ENCODE peak calls at places on chromosomes 13 and 19, in ten cellular contexts. N is Panc1, O is adrenal gland, H is Peyer's patch, X is cardiac muscle cell, K is mammary epithelial cell, Y is testis, R is gastrocnemius medialis, S is uterus, P is BE2C. C is an unnamed sample. For H3K4me1 and H3K27me3, the result is how much of the 10 kb centered on the place peaks cover.

GRCh38 chr19:35592226-35592625 is 6.3 kb downstream of the PMIS2 start:
- DNase-seq in N (peak), O (peak), H (no peak), X (peak), K (peak), Y (peak), R (no peak), S (no peak), P (no peak), C (no peak)

GRCh38 chr19:11626252-11626651 is 29.0 kb downstream of the ZNF627 start:
- DNase-seq in N (no peak), O (no peak), H (no peak), X (no peak), K (no peak), Y (peak), R (no peak), S (no peak), P (no peak), C (no peak)

GRCh38 chr13:40589285-40590109 is 76.9 kb downstream of the FOXO1 start:
- DNase-seq in N (no peak), O (peak), H (peak), X (peak), K (peak), Y (peak), R (peak), S (no peak), P (peak), C (peak)

GRCh38 chr13:112603641-112604220 is 15.8 kb upstream of the TUBGCP3 start:
- DNase-seq in N (no peak), O (no peak), H (no peak), X (no peak), K (no peak), Y (no peak), R (no peak), S (no peak), P (no peak), C (no peak)

GRCh38 chr13:44425041-44425814 is 51.6 kb downstream of the SERP2 start:
- DNase-seq in N (no peak), O (no peak), H (no peak), X (no peak), K (no peak), Y (no peak), R (no peak), S (no peak), P (no peak), C (no peak)

GRCh38 chr13:99275093-99275469 is 16.9 kb upstream of the GPR18 start:
- DNase-seq in N (no peak), O (no peak), H (peak), X (no peak), K (peak), Y (no peak), R (no peak), S (no peak), P (no peak), C (peak)

GRCh38 chr13:114069376-114070097 is 62.9 kb downstream of the RASA3 start:
- DNase-seq in N (no peak), O (peak), H (peak), X (no peak), K (no peak), Y (no peak), R (no peak), S (peak), P (no peak), C (no peak)

GRCh38 chr13:49585220-49586157 is at the start of gene RCBTB1:
- DNase-seq in N (no peak), O (peak), H (peak), X (peak), K (peak), Y (peak), R (peak), S (peak), P (peak), C (peak)

GRCh38 chr13:98050041-98050466 is 92.8 kb upstream of the FARP1 start:
- DNase-seq in N (no peak), O (no peak), H (no peak), X (no peak), K (peak), Y (no peak), R (no peak), S (no peak), P (peak), C (no peak)

GRCh38 chr13:50055454-50055853 is 40.2 kb downstream of the KCNRG start:
- DNase-seq in N (no peak), O (no peak), H (no peak), X (no peak), K (no peak), Y (no peak), R (no peak), S (no peak), P (no peak), C (no peak)

GRCh38 chr19:47521473-47522180 is 6.8 kb upstream of the NAPA start:
- DNase-seq in N (no peak), O (no peak), H (no peak), X (no peak), K (no peak), Y (no peak), R (no peak), S (no peak), P (no peak), C (no peak)

GRCh38 chr13:40318366-40318765 is 348.1 kb downstream of the FOXO1 start:
- DNase-seq in N (no peak), O (peak), H (no peak), X (peak), K (no peak), Y (peak), R (peak), S (no peak), P (peak), C (peak)

GRCh38 chr13:25248071-25248470 is 39.2 kb downstream of the MTMR6 start:
- DNase-seq in N (no peak), O (no peak), H (no peak), X (no peak), K (no peak), Y (no peak), R (no peak), S (no peak), P (no peak), C (no peak)

GRCh38 chr19:17282488-17283256 is 971 bp downstream of the ANKLE1 start:
- DNase-seq in N (no peak), O (peak), H (peak), X (peak), K (peak), Y (peak), R (peak), S (peak), P (peak), C (peak)

GRCh38 chr13:18962168-18962734 is 219.4 kb downstream of the TUBA3C start:
- DNase-seq in N (no peak), O (no peak), H (no peak), X (no peak), K (no peak), Y (no peak), R (no peak), S (no peak), P (no peak), C (no peak)

GRCh38 chr19:18013210-18013609 is 5.2 kb downstream of the ARRDC2 start:
- DNase-seq in N (no peak), O (no peak), H (no peak), X (no peak), K (no peak), Y (no peak), R (no peak), S (no peak), P (no peak), C (no peak)

GRCh38 chr19:56689198-56689597 is 17.6 kb upstream of the ZNF835 start:
- DNase-seq in N (no peak), O (no peak), H (no peak), X (no peak), K (no peak), Y (no peak), R (no peak), S (no peak), P (no peak), C (no peak)

GRCh38 chr19:50548191-50549058 is 19.8 kb downstream of the LRRC4B start:
- DNase-seq in N (no peak), O (no peak), H (no peak), X (no peak), K (no peak), Y (no peak), R (no peak), S (no peak), P (no peak), C (no peak)

GRCh38 chr19:46350758-46351159 is 3.9 kb downstream of the PPP5C start:
- DNase-seq in N (no peak), O (peak), H (peak), X (no peak), K (no peak), Y (no peak), R (no peak), S (no peak), P (no peak), C (no peak)

GRCh38 chr19:16970821-16971220 is 55.8 kb downstream of the CPAMD8 start:
- DNase-seq in N (no peak), O (no peak), H (peak), X (no peak), K (no peak), Y (no peak), R (no peak), S (no peak), P (no peak), C (no peak)

GRCh38 chr19:35055715-35056179 is 14.2 kb downstream of the HPN start:
- DNase-seq in N (no peak), O (no peak), H (no peak), X (no peak), K (no peak), Y (no peak), R (peak), S (no peak), P (no peak), C (no peak)

GRCh38 chr13:38767506-38768265 is 80.8 kb downstream of the FREM2 start:
- DNase-seq in N (no peak), O (no peak), H (no peak), X (peak), K (peak), Y (no peak), R (no peak), S (no peak), P (no peak), C (no peak)

DNA sequence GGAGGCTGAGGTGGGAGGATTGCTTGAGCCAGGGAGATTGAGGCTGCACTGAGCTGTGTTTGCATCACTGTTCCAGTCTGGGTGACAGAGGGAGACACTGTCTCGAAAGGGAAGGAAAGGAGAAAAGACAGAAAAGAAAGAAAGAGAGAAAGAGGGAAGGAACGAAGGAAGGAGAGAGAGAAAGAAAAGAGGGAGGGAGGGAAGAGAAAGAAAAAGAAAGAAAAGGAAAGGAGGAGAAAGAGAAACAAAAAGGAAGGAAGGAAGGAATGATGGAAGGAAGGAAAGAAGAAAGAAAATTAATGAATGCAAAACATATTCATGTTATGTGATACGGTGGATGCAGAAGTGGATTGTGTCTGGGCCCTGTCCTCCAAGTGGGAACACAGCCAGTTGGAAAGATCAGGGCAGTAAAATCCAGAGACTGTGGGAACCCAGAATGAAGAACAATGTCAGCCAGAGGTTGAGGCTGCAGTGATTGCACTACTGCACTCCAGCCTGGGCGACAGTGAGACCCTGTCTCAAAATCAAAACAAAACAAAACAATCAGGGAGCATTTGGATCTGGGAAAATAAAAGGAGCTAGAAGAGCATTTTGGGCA is 6.2 kb downstream of the PHLDB3 start:
- DNase-seq in N (no peak), O (no peak), H (no peak), X (no peak), K (no peak), Y (no peak), R (no peak), S (no peak), P (no peak), C (no peak)
- H3K4me1 ChIP-seq in N (under half), O (under half), H (under half), X (under half), K (under half), Y (under half), R (under half), S (under half), P (under half), C (under half)

DNA sequence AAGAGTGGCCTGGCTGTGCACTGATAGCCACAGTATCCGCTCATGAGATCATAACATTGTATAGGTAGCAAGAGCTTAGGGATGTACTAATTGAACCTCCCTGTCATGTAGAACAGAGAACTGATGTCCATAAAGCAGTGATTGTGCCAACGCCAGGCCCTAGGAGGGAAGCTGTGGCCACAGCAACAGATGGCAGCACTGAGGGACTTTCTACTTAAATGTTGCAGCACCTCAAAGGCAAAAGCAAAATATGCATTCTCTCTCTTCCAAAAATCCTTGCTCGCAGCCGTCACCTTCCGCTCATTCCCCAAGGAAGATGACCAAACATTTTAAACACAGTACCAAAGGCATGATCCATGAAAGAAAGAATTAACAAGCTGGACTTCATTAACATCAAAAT is 32.3 kb downstream of the COL4A1 start:
- DNase-seq in N (no peak), O (no peak), H (peak), X (no peak), K (no peak), Y (no peak), R (no peak), S (peak), P (no peak), C (peak)
- TF ChIP-seq CTCF in N (no peak), O (no peak), H (peak), X (peak), K (peak), Y (no peak), R (no peak), S (no peak), P (no peak), C (peak)

GRCh38 chr19:1717970-1718264 is 35.4 kb upstream of the ONECUT3 start:
- DNase-seq in N (no peak), O (no peak), H (no peak), X (no peak), K (no peak), Y (no peak), R (no peak), S (no peak), P (no peak), C (no peak)

GRCh38 chr19:1715540-1715939 is 37.8 kb upstream of the ONECUT3 start:
- DNase-seq in N (no peak), O (no peak), H (no peak), X (no peak), K (no peak), Y (no peak), R (no peak), S (no peak), P (no peak), C (no peak)

GRCh38 chr19:1717200-1717969 is 35.9 kb upstream of the ONECUT3 start:
- DNase-seq in N (no peak), O (no peak), H (no peak), X (no peak), K (no peak), Y (no peak), R (no peak), S (no peak), P (no peak), C (no peak)

GRCh38 chr19:1718382-1719315 is 34.7 kb upstream of the ONECUT3 start:
- DNase-seq in N (no peak), O (no peak), H (no peak), X (no peak), K (no peak), Y (no peak), R (no peak), S (no peak), P (no peak), C (no peak)

DNA sequence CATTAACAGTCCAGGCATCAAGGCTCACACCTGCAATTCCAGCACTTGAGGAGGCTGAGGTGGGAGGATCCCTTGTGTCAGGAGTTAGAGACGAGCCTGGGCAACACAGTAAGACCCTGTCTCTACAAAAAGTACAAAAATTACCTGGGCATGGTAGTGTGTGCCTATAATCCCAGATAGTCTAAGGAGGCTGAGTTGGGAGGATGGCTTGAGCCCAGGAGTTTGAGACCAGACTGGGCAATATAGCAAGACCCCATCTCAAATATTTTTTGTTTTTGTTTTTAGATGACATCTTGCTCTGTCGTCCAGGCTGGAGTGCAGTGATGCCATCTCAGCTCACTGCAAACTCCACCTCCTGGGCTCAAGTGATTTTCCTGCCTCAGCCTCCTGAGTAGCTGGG is 40.1 kb upstream of the ONECUT3 start:
- DNase-seq in N (no peak), O (no peak), H (no peak), X (no peak), K (no peak), Y (no peak), R (no peak), S (no peak), P (no peak), C (no peak)
- H3K27me3 ChIP-seq in N (under half), O (under half), H (under half), X (under half), K (under half), Y (under half), R (under half), S (under half), P (half or more), C (under half)

GRCh38 chr13:46106839-46107371 is 2.1 kb upstream of the CPB2 start:
- DNase-seq in N (no peak), O (no peak), H (no peak), X (no peak), K (no peak), Y (no peak), R (no peak), S (no peak), P (no peak), C (no peak)

GRCh38 chr13:46103037-46103436 is 1.8 kb downstream of the CPB2 start:
- DNase-seq in N (no peak), O (no peak), H (no peak), X (no peak), K (no peak), Y (no peak), R (no peak), S (no peak), P (no peak), C (no peak)

GRCh38 chr13:46101488-46102289 is 3.1 kb downstream of the CPB2 start:
- DNase-seq in N (no peak), O (peak), H (no peak), X (no peak), K (no peak), Y (no peak), R (no peak), S (no peak), P (no peak), C (no peak)

GRCh38 chr13:46101002-46101401 is 3.8 kb downstream of the CPB2 start:
- DNase-seq in N (no peak), O (no peak), H (no peak), X (no peak), K (no peak), Y (no peak), R (no peak), S (no peak), P (no peak), C (no peak)

DNA sequence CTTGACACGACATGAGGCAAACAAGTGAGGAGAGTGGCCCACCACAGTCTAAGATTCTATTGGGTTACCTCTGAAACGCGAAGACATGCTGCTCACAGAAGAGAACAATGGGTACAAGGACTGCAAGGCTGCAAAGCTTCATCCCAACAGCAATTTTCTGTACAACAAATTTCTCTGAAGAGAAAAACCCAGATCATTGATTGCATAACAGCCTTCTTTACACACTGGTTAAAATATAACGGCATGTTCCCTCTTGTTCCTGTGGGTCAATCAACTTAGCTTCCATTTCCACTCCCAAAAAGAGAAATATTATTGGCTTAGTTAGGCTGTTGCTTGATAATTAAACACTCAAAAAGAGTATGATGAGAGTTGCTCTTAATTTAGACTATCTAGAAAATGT is at the start of gene CPB2:
- DNase-seq in N (no peak), O (no peak), H (no peak), X (no peak), K (no peak), Y (no peak), R (no peak), S (no peak), P (no peak), C (no peak)
- H3K4me1 ChIP-seq in N (under half), O (under half), H (under half), X (under half), K (under half), Y (under half), R (under half), S (under half), P (under half), C (under half)

GRCh38 chr19:8335343-8336071 is 7.6 kb downstream of the KANK3 start:
- DNase-seq in N (no peak), O (no peak), H (peak), X (peak), K (no peak), Y (no peak), R (no peak), S (no peak), P (no peak), C (no peak)

GRCh38 chr19:8333771-8334457 is 9.1 kb downstream of the KANK3 start:
- DNase-seq in N (no peak), O (no peak), H (no peak), X (peak), K (no peak), Y (no peak), R (no peak), S (no peak), P (no peak), C (no peak)

GRCh38 chr19:8334458-8335342 is 8.4 kb downstream of the KANK3 start:
- DNase-seq in N (no peak), O (no peak), H (peak), X (peak), K (peak), Y (peak), R (no peak), S (no peak), P (peak), C (peak)

GRCh38 chr19:8331263-8331840 is 10.1 kb downstream of the RPS28 start:
- DNase-seq in N (no peak), O (no peak), H (no peak), X (no peak), K (no peak), Y (no peak), R (no peak), S (no peak), P (no peak), C (no peak)

GRCh38 chr19:8332976-8333770 is 9.9 kb downstream of the KANK3 start:
- DNase-seq in N (no peak), O (no peak), H (no peak), X (no peak), K (no peak), Y (no peak), R (no peak), S (no peak), P (no peak), C (peak)
- TF ChIP-seq CTCF in N (no peak), O (no peak), H (no peak), X (no peak), K (no peak), Y (no peak), R (no peak), S (no peak), P (no peak), C (no peak)

C was measured in heart left ventricle.